ENCODE peak calls at places on chromosomes 11 and 22, in four cellular contexts. V is RWPE1, N is frontal cortex, X is SK-MEL-5. J is an unnamed sample.
A peak's percentile ranks its signal among the peaks of the same experiment; 100 is the strongest.

GRCh38 chr11:110715541-110715940 is 3.3 kb upstream of the ARHGAP20 start:
- DNase-seq in X (no peak), N (no peak), V (no peak), J (no peak)

GRCh38 chr22:45645526-45646414 is 25.9 kb upstream of the ATXN10 start:
- DNase-seq in X (peak; percentile 59), N (peak; percentile 71), V (peak; percentile 57), J (peak; percentile 37)

GRCh38 chr11:62383822-62384221 is 35.0 kb upstream of the SCGB1A1 start:
- DNase-seq in V (no peak), N (no peak), X (no peak), J (no peak)

GRCh38 chr22:38348751-38349496 is 31.7 kb upstream of the CSNK1E start:
- DNase-seq in V (no peak), N (no peak), X (no peak), J (no peak)

GRCh38 chr22:30325065-30325720 is 1.5 kb downstream of the TBC1D10A start:
- DNase-seq in V (peak; percentile 77), X (peak; percentile 86), N (no peak), J (peak; percentile 56)

GRCh38 chr22:47162865-47163264 is 400.4 kb downstream of the TBC1D22A start:
- DNase-seq in N (no peak), X (no peak), V (no peak), J (no peak)

GRCh38 chr11:74676596-74676995 is 54.6 kb downstream of the CHRDL2 start:
- DNase-seq in V (no peak), X (no peak), N (no peak), J (no peak)

GRCh38 chr11:13448876-13449275 is 14.1 kb downstream of the BTBD10 start:
- DNase-seq in X (no peak), V (no peak), N (no peak), J (no peak)

GRCh38 chr22:34842630-34843029 is 223.3 kb upstream of the ISX start:
- DNase-seq in X (peak; percentile 34), V (no peak), N (no peak), J (no peak)

GRCh38 chr22:40076702-40077645 is 82.2 kb downstream of the FAM83F start:
- DNase-seq in V (peak; percentile 4), X (no peak), N (no peak), J (peak; percentile 86)

GRCh38 chr11:133576351-133576750 is 44.0 kb upstream of the OPCML start:
- DNase-seq in V (no peak), X (peak; percentile 51), N (no peak), J (no peak)

GRCh38 chr22:32552540-32552939 is 77.9 kb downstream of the FBXO7 start:
- DNase-seq in N (no peak), V (no peak), X (peak; percentile 59), J (no peak)

GRCh38 chr11:92225206-92225562 is 566 bp downstream of the FAT3 start:
- DNase-seq in N (no peak), X (no peak), V (no peak), J (no peak)

GRCh38 chr11:7977251-7977917 is 9.8 kb upstream of the EIF3F start:
- DNase-seq in X (peak; percentile 26), N (no peak), V (no peak), J (peak; percentile 26)

GRCh38 chr22:38180841-38181452 is 683 bp downstream of the PLA2G6 start:
- DNase-seq in V (no peak), X (peak; percentile 68), N (no peak), J (peak; percentile 83)

GRCh38 chr11:28176231-28176853 is 68.2 kb downstream of the METTL15 start:
- DNase-seq in N (no peak), X (peak; percentile 31), V (peak; percentile 14), J (no peak)

GRCh38 chr11:79274636-79275315 is 166.1 kb downstream of the TENM4 start:
- DNase-seq in X (no peak), V (no peak), N (no peak), J (no peak)

GRCh38 chr11:28524098-28524497 is 415.9 kb downstream of the METTL15 start:
- DNase-seq in V (no peak), N (no peak), X (no peak), J (no peak)

GRCh38 chr22:45511847-45512261 is 9.2 kb downstream of the FBLN1 start:
- DNase-seq in V (no peak), N (no peak), X (no peak), J (no peak)

GRCh38 chr11:10322830-10323792 is 18.2 kb downstream of the ADM start:
- DNase-seq in N (no peak), V (peak; percentile 71), X (peak; percentile 84), J (peak; percentile 85)

GRCh38 chr11:61610905-61611304 is 30.0 kb upstream of the SYT7 start:
- DNase-seq in N (no peak), X (no peak), V (no peak), J (no peak)

GRCh38 chr11:9529333-9529648 is 44.2 kb upstream of the WEE1 start:
- DNase-seq in N (no peak), V (peak; percentile 32), X (no peak), J (no peak)

GRCh38 chr11:124297921-124298320 is 15.8 kb downstream of the OR8D1 start:
- DNase-seq in N (no peak), X (no peak), V (no peak), J (no peak)

GRCh38 chr11:75797116-75797515 is 17.9 kb upstream of the UVRAG start:
- DNase-seq in V (no peak), X (no peak), N (no peak), J (no peak)

GRCh38 chr11:15602042-15602441 is 487.3 kb downstream of the INSC start:
- DNase-seq in V (no peak), N (no peak), X (no peak), J (no peak)

GRCh38 chr22:45768490-45768889 is 96.9 kb downstream of the ATXN10 start:
- DNase-seq in N (no peak), V (no peak), X (no peak), J (no peak)

GRCh38 chr11:102010776-102011500 is 36.3 kb upstream of the CFAP300 start:
- DNase-seq in X (peak; percentile 67), V (peak; percentile 94), N (no peak), J (peak; percentile 90)